ENCODE peak calls at places on chromosomes 7 and 10, in six cellular contexts. One of them, this sample, is unnamed.

GRCh38 chr7:139731802-139732470 is 45.9 kb downstream of the HIPK2 start:
- DNase-seq in naive B cell: no peak
- DNase-seq in stimulated activated CD8-positive, alpha-beta memory T cell treated with anti-CD3 and anti-CD28 coated beads, Interleukin-2, amount 100 ng/mL, for 1 hour: no peak
- DNase-seq in DMS79: peak
- DNase-seq in germinal center: no peak
- DNase-seq in neural crest cell: no peak
- DNase-seq in this sample: no peak

GRCh38 chr7:33809218-33809617 is 96.1 kb upstream of the BMPER start:
- DNase-seq in stimulated activated CD8-positive, alpha-beta memory T cell treated with anti-CD3 and anti-CD28 coated beads, Interleukin-2, amount 100 ng/mL, for 1 hour: no peak
- DNase-seq in naive B cell: no peak
- DNase-seq in neural crest cell: no peak
- DNase-seq in germinal center: no peak
- DNase-seq in DMS79: no peak
- DNase-seq in this sample: no peak

GRCh38 chr10:110205051-110205675 is 2.2 kb upstream of the MXI1 start:
- DNase-seq in stimulated activated CD8-positive, alpha-beta memory T cell treated with anti-CD3 and anti-CD28 coated beads, Interleukin-2, amount 100 ng/mL, for 1 hour: no peak
- DNase-seq in neural crest cell: no peak
- DNase-seq in naive B cell: no peak
- DNase-seq in DMS79: no peak
- DNase-seq in germinal center: no peak
- DNase-seq in this sample: no peak

GRCh38 chr7:136009488-136010079 is 32.4 kb upstream of the MTPN start:
- DNase-seq in germinal center: peak
- DNase-seq in DMS79: no peak
- DNase-seq in naive B cell: peak
- DNase-seq in stimulated activated CD8-positive, alpha-beta memory T cell treated with anti-CD3 and anti-CD28 coated beads, Interleukin-2, amount 100 ng/mL, for 1 hour: no peak
- DNase-seq in neural crest cell: no peak
- DNase-seq in this sample: peak

GRCh38 chr7:93538061-93538460 is 36.5 kb downstream of the CALCR start:
- DNase-seq in naive B cell: no peak
- DNase-seq in neural crest cell: no peak
- DNase-seq in DMS79: no peak
- DNase-seq in stimulated activated CD8-positive, alpha-beta memory T cell treated with anti-CD3 and anti-CD28 coated beads, Interleukin-2, amount 100 ng/mL, for 1 hour: no peak
- DNase-seq in germinal center: no peak
- DNase-seq in this sample: no peak

GRCh38 chr7:130476287-130477001 is 15.4 kb upstream of the MEST start:
- DNase-seq in neural crest cell: no peak
- DNase-seq in naive B cell: no peak
- DNase-seq in stimulated activated CD8-positive, alpha-beta memory T cell treated with anti-CD3 and anti-CD28 coated beads, Interleukin-2, amount 100 ng/mL, for 1 hour: no peak
- DNase-seq in DMS79: no peak
- DNase-seq in germinal center: no peak
- DNase-seq in this sample: peak

GRCh38 chr10:69769395-69769989 is 32.2 kb upstream of the COL13A1 start:
- DNase-seq in neural crest cell: no peak
- DNase-seq in naive B cell: no peak
- DNase-seq in germinal center: no peak
- DNase-seq in DMS79: no peak
- DNase-seq in stimulated activated CD8-positive, alpha-beta memory T cell treated with anti-CD3 and anti-CD28 coated beads, Interleukin-2, amount 100 ng/mL, for 1 hour: no peak
- DNase-seq in this sample: no peak

GRCh38 chr7:105830405-105831218 is 45.8 kb downstream of the ATXN7L1 start:
- DNase-seq in neural crest cell: no peak
- DNase-seq in naive B cell: no peak
- DNase-seq in DMS79: no peak
- DNase-seq in stimulated activated CD8-positive, alpha-beta memory T cell treated with anti-CD3 and anti-CD28 coated beads, Interleukin-2, amount 100 ng/mL, for 1 hour: no peak
- DNase-seq in germinal center: no peak
- DNase-seq in this sample: no peak

GRCh38 chr7:45401155-45401554 is 173.0 kb upstream of the ADCY1 start:
- DNase-seq in naive B cell: no peak
- DNase-seq in DMS79: no peak
- DNase-seq in stimulated activated CD8-positive, alpha-beta memory T cell treated with anti-CD3 and anti-CD28 coated beads, Interleukin-2, amount 100 ng/mL, for 1 hour: no peak
- DNase-seq in neural crest cell: no peak
- DNase-seq in germinal center: no peak
- DNase-seq in this sample: peak

GRCh38 chr7:44761207-44762161 is 12.8 kb downstream of the ZMIZ2 start:
- DNase-seq in DMS79: no peak
- DNase-seq in neural crest cell: no peak
- DNase-seq in naive B cell: no peak
- DNase-seq in stimulated activated CD8-positive, alpha-beta memory T cell treated with anti-CD3 and anti-CD28 coated beads, Interleukin-2, amount 100 ng/mL, for 1 hour: no peak
- DNase-seq in germinal center: no peak
- DNase-seq in this sample: no peak

GRCh38 chr10:45080321-45080720 is 79.6 kb downstream of the ZNF22 start:
- DNase-seq in neural crest cell: no peak
- DNase-seq in DMS79: no peak
- DNase-seq in naive B cell: no peak
- DNase-seq in germinal center: no peak
- DNase-seq in stimulated activated CD8-positive, alpha-beta memory T cell treated with anti-CD3 and anti-CD28 coated beads, Interleukin-2, amount 100 ng/mL, for 1 hour: no peak
- DNase-seq in this sample: no peak

GRCh38 chr10:15408557-15408956 is 37.5 kb upstream of the FAM171A1 start:
- DNase-seq in DMS79: no peak
- DNase-seq in germinal center: no peak
- DNase-seq in naive B cell: no peak
- DNase-seq in stimulated activated CD8-positive, alpha-beta memory T cell treated with anti-CD3 and anti-CD28 coated beads, Interleukin-2, amount 100 ng/mL, for 1 hour: no peak
- DNase-seq in neural crest cell: no peak
- DNase-seq in this sample: no peak

GRCh38 chr10:3095373-3096139 is 28.2 kb downstream of the PFKP start:
- DNase-seq in DMS79: no peak
- DNase-seq in stimulated activated CD8-positive, alpha-beta memory T cell treated with anti-CD3 and anti-CD28 coated beads, Interleukin-2, amount 100 ng/mL, for 1 hour: peak
- DNase-seq in naive B cell: no peak
- DNase-seq in neural crest cell: no peak
- DNase-seq in germinal center: no peak
- DNase-seq in this sample: peak

GRCh38 chr7:37571806-37572205 is 111.8 kb upstream of the GPR141 start:
- DNase-seq in DMS79: no peak
- DNase-seq in naive B cell: no peak
- DNase-seq in stimulated activated CD8-positive, alpha-beta memory T cell treated with anti-CD3 and anti-CD28 coated beads, Interleukin-2, amount 100 ng/mL, for 1 hour: no peak
- DNase-seq in germinal center: no peak
- DNase-seq in neural crest cell: no peak
- DNase-seq in this sample: no peak

GRCh38 chr7:11083214-11083568 is 109.5 kb downstream of the PHF14 start:
- DNase-seq in DMS79: no peak
- DNase-seq in stimulated activated CD8-positive, alpha-beta memory T cell treated with anti-CD3 and anti-CD28 coated beads, Interleukin-2, amount 100 ng/mL, for 1 hour: no peak
- DNase-seq in naive B cell: no peak
- DNase-seq in germinal center: no peak
- DNase-seq in neural crest cell: no peak
- DNase-seq in this sample: no peak

GRCh38 chr7:123324283-123324682 is 124.5 kb upstream of the SLC13A1 start:
- DNase-seq in germinal center: no peak
- DNase-seq in neural crest cell: no peak
- DNase-seq in stimulated activated CD8-positive, alpha-beta memory T cell treated with anti-CD3 and anti-CD28 coated beads, Interleukin-2, amount 100 ng/mL, for 1 hour: no peak
- DNase-seq in DMS79: no peak
- DNase-seq in naive B cell: no peak
- DNase-seq in this sample: no peak

GRCh38 chr10:89516149-89516832 is 19.1 kb downstream of the SLC16A12 start:
- DNase-seq in DMS79: no peak
- DNase-seq in naive B cell: no peak
- DNase-seq in stimulated activated CD8-positive, alpha-beta memory T cell treated with anti-CD3 and anti-CD28 coated beads, Interleukin-2, amount 100 ng/mL, for 1 hour: no peak
- DNase-seq in germinal center: no peak
- DNase-seq in neural crest cell: no peak
- DNase-seq in this sample: no peak

GRCh38 chr7:124276005-124276606 is 243.2 kb upstream of the TMEM229A start:
- DNase-seq in germinal center: peak
- DNase-seq in stimulated activated CD8-positive, alpha-beta memory T cell treated with anti-CD3 and anti-CD28 coated beads, Interleukin-2, amount 100 ng/mL, for 1 hour: no peak
- DNase-seq in neural crest cell: peak
- DNase-seq in DMS79: no peak
- DNase-seq in naive B cell: no peak
- DNase-seq in this sample: peak

This sample was measured in RPMI8226.